ENCODE peak calls at places on chromosomes 12 and 14, in seven cellular contexts. W is spleen, F is heart left ventricle, A is transverse colon, R is lower leg skin, M is adrenal gland, D is body of pancreas. J is an unnamed sample.

GRCh38 chr12:14952295-14952995 is 9.0 kb downstream of the ARHGDIB start:
- DNase-seq in A (peak), R (no peak), W (peak), M (no peak), F (no peak), D (no peak), J (peak)

GRCh38 chr14:54691525-54692260 is 124.8 kb downstream of the SAMD4A start:
- DNase-seq in R (peak), D (peak), F (peak), W (peak), M (peak), A (peak), J (peak)

GRCh38 chr14:93430319-93430801 is 379 bp upstream of the UNC79 start:
- DNase-seq in W (no peak), F (no peak), D (peak), M (peak), R (no peak), A (no peak), J (no peak)

GRCh38 chr12:59787610-59788009 is 191.8 kb downstream of the SLC16A7 start:
- DNase-seq in M (no peak), D (no peak), R (no peak), F (no peak), W (no peak), A (no peak), J (no peak)

GRCh38 chr12:55745361-55746146 is 2.6 kb downstream of the GDF11 start:
- DNase-seq in A (no peak), R (no peak), D (no peak), F (peak), M (no peak), W (no peak), J (no peak)

GRCh38 chr14:61591862-61592261 is 103.5 kb upstream of the HIF1A start:
- DNase-seq in R (no peak), D (no peak), A (no peak), W (peak), F (no peak), M (no peak), J (no peak)

GRCh38 chr12:27024291-27024690 is 1.9 kb downstream of the MED21 start:
- DNase-seq in F (no peak), D (no peak), W (no peak), A (no peak), R (no peak), M (peak), J (peak)

GRCh38 chr12:91931110-91931509 is 214.5 kb downstream of the BTG1 start:
- DNase-seq in F (peak), W (no peak), A (peak), M (no peak), R (no peak), D (peak), J (no peak)

GRCh38 chr12:66131067-66131688 is 628 bp upstream of the LLPH start:
- DNase-seq in R (no peak), M (no peak), A (no peak), W (no peak), D (no peak), F (no peak), J (no peak)

GRCh38 chr12:113049976-113050742 is 6.4 kb upstream of the DTX1 start:
- DNase-seq in W (no peak), D (no peak), F (no peak), R (no peak), A (peak), M (peak), J (no peak)

GRCh38 chr14:31038521-31039166 is 12.5 kb upstream of the STRN3 start:
- DNase-seq in F (no peak), A (no peak), R (no peak), M (no peak), D (no peak), W (no peak), J (no peak)

GRCh38 chr14:68247867-68248266 is 428.3 kb downstream of the RAD51B start:
- DNase-seq in F (no peak), D (no peak), R (no peak), W (no peak), A (no peak), M (peak), J (peak)

GRCh38 chr12:116599285-116600122 is 40.3 kb downstream of the MAP1LC3B2 start:
- DNase-seq in M (peak), R (peak), D (peak), W (peak), F (peak), A (peak), J (peak)

GRCh38 chr12:12327802-12328201 is 22.2 kb downstream of the MANSC1 start:
- DNase-seq in D (no peak), R (no peak), W (no peak), M (peak), F (no peak), A (no peak), J (peak)

GRCh38 chr14:68243441-68244010 is 423.9 kb downstream of the RAD51B start:
- DNase-seq in F (no peak), W (no peak), M (no peak), D (no peak), R (no peak), A (no peak), J (no peak)

GRCh38 chr12:57085999-57086950 is 2.6 kb upstream of the NAB2 start:
- DNase-seq in R (peak), M (peak), A (peak), W (peak), F (peak), D (peak), J (peak)

GRCh38 chr12:57089259-57090245 is 638 bp downstream of the NAB2 start:
- DNase-seq in R (peak), A (peak), W (peak), D (peak), M (peak), F (peak), J (peak)

GRCh38 chr12:57086951-57087688 is 1.8 kb upstream of the NAB2 start:
- DNase-seq in W (peak), R (peak), F (peak), D (peak), A (peak), M (peak), J (peak)

GRCh38 chr12:57088442-57089258 is at the start of gene NAB2:
- DNase-seq in D (peak), F (peak), R (peak), W (peak), M (peak), A (peak), J (peak)

DNA sequence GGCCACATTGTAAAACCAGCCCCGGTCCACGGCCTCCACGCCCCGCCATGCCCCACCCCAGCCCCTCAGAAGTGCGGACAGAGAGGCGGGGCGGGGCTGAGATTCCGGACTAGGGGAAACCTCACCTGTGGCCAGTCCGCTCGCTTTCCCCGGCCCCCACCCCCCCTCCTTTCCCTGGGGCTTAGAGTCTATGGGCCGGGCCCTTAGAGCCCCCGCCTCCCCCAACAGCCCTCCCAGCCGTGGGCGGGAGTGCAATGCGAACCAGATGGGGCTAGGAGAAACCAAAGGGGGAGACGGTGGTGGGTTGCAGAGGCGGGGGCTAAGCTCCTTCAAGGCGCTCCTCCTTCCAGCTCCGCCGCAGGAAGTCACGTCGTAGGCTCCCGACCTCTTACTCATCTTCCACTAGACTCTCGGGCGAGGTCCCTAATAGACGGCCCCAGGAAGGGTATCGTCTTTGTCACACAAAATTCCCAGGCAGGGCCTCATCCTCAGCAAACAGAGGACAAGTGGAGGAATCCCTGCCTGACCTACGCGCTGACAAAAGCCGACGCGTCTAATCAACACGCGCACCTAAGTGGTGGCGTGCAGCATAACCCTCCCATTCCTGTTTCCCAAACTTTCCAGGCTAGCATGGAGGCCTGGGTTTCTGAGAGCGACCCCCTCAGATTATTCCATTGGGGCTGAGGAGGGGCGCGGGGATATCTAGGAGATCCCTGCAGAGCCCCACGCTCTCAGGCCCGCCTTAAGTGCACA is 1.0 kb upstream of the NAB2 start:
- DNase-seq in A (peak), M (peak), F (peak), W (peak), D (peak), R (peak), J (peak)
- TF ChIP-seq POLR2A in A (peak), M (no peak), F (no peak), W (no peak), D (peak), R (peak), J (peak)

DNA sequence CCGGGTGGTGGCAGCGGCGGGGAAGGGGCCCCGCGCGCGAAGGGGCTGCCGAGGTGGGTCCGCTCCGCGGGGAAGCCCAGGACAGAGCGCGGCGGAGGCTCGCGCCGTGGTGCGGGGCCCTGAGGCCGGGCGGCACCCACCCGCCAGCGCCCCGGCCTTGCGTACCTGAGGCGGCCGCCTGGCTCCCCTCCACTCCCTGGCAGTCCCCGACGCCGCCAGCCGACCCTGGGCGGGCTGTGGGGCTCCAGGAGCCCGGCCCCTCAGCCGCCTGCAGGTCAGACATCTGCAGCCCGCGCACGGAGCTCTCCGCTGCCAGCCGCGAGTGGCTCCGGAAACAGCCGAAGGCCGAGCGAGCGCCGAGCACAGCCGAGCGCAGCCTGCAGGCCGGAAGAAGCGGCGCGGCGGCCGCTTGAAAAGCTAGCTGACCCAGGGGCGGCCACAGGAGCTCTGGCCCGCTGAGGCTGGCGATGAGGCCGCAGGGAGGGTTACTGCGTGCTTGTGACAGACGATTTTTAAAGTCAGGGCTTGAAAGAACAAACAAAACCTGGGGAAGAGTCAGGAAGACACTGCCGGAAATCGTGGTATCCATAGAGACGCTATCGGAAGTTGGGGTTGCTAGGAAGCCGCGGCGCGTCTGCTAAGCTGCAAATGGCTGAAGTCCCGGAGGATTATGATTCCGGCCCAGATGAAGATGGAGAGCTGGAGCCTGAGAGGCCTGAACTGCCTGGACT is at the start of the genes SAMD15 and TMED8:
- DNase-seq in D (peak), R (peak), M (peak), F (peak), W (peak), A (peak), J (peak)
- TF ChIP-seq POLR2A in D (peak), R (no peak), M (no peak), F (no peak), W (peak), A (no peak), J (no peak)

GRCh38 chr12:120758798-120759590 is 33.4 kb downstream of the ACADS start:
- DNase-seq in D (no peak), M (no peak), W (no peak), F (no peak), R (peak), A (no peak), J (no peak)
- TF ChIP-seq POLR2A in D (no peak), M (no peak), W (no peak), F (no peak), R (no peak), A (no peak), J (no peak)

DNA sequence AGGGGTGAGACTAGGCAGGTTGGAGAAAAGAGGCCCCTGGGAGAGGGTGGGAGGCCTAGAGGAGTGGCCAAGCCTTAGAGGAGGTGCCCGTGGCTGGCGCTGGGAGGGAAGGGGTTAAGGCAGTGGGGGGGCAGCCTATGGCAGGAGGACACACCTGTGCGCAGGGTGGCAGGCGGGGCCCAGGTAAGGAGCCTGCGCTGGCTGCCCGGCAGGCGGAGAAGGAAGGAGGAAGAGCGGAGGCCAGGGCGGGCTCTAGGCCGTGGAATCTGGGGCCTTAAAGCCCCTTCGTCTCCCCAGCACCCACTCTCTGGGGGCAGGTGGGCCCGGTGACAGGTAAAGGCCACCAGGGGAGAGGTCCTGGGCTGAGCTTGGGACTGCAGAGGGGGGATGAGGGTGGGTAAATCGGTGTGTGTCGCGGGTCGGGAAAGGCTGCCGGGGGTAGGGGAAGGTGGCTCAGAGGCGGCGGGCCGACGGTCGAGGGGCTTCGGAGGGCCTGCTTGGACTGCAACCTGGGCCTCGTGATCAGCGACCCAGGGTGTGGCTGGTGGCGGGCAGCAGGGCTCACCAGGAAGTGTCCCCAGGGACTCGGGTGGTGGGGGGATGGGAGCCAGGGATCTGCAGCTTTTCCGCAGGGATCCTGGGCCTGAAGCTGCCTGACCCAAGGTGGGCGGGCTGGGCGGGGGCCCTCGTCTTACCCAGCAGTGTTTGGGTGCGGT is 7.3 kb downstream of the PHB2 start:
- DNase-seq in D (peak), F (peak), R (peak), A (peak), W (peak), M (no peak), J (no peak)
- TF ChIP-seq POLR2A in D (peak), F (no peak), R (no peak), A (peak), W (no peak), M (no peak), J (no peak)

DNA sequence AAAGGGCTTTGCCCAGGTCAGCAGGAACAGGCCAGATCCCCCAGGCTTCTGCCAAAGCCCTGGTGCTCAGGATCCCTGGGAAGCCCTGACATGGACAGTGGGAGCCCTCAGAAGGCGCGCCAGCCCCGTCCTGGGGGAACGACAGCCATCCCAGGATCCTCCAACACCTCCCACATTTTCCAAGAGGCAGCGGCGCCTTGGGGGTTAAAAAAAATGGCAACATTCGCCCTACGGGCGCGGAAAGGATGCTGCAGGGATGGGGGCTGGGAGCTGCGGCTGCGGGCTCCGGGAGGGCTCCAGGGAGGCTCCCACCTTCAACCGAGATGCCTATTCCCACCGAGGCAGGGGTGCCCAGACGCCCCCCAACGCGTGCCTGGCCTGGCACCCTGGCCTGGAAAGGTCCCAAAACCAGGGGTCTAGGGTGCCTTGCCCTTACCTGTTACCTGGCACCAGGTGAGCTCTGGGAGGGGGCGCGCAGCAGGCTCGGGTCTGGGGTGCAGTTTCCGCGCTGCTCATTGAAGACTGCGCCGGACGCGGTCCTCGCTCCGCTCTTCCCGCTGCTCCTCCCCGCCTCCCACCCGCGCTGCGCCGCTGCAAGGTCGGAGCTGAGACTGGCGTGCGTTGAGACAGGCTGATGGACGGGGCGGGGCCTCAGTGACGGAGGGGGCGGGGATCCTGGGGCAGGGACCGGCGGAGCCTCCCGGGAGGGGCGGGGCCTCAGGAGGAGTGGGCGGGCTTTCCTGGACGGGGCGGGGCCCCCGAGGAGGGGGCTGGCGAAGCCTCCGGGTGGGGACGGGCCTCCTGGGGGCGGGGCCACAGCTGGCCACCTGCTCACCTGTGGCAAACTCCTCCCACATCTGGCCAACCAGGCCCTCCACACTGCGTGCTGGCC is at the start of gene ABCB9:
- DNase-seq in W (peak), M (peak), D (peak), R (peak), F (peak), A (peak), J (peak)
- TF ChIP-seq POLR2A in W (no peak), M (no peak), D (peak), R (no peak), F (no peak), A (peak), J (peak)